ENCODE peak calls at places on chromosomes 11 and 22, in five cellular contexts. A is IMR-90, C is erythroblast, H is HCT116, I is tibial nerve. B is an unnamed sample.

GRCh38 chr11:78200061-78200460 is 11.3 kb downstream of the USP35 start:
- DNase-seq in A (no peak), C (no peak), H (no peak), I (no peak), B (no peak)

GRCh38 chr11:22670803-22671202 is 4.4 kb downstream of the GAS2 start:
- DNase-seq in A (peak; percentile 3), C (no peak), H (no peak), I (no peak), B (no peak)

GRCh38 chr11:134587345-134587744 is 175.3 kb upstream of the B3GAT1 start:
- DNase-seq in A (no peak), C (no peak), H (no peak), I (no peak), B (no peak)

GRCh38 chr11:64447717-64448598 is 89.0 kb downstream of the RPS6KA4 start:
- DNase-seq in A (peak; percentile 7), C (no peak), H (no peak), I (no peak), B (no peak)

GRCh38 chr22:38872831-38873248 is 824 bp upstream of the CBX6 start:
- DNase-seq in A (peak; percentile 32), C (peak; percentile 77), H (no peak), I (no peak), B (peak; percentile 38)

GRCh38 chr11:96341237-96342130 is 1.5 kb downstream of the MAML2 start:
- DNase-seq in A (peak; percentile 56), C (peak; percentile 50), H (no peak), I (no peak), B (no peak)

GRCh38 chr11:113992459-113993105 is 17.7 kb downstream of the HTR3A start:
- DNase-seq in A (no peak), C (no peak), H (no peak), I (no peak), B (no peak)

GRCh38 chr11:133790995-133791394 is 54.3 kb downstream of the SPATA19 start:
- DNase-seq in A (no peak), C (no peak), H (no peak), I (no peak), B (no peak)

GRCh38 chr22:22348127-22348814 is 103.7 kb downstream of the VPREB1 start:
- DNase-seq in A (no peak), C (no peak), H (peak; percentile 26), I (no peak), B (no peak)

GRCh38 chr11:32008879-32009548 is 81.9 kb upstream of the RCN1 start:
- DNase-seq in A (no peak), C (no peak), H (no peak), I (no peak), B (no peak)

GRCh38 chr11:76667856-76668255 is 2.7 kb downstream of the LRRC32 start:
- DNase-seq in A (no peak), C (no peak), H (no peak), I (peak; percentile 9), B (no peak)

GRCh38 chr11:126490261-126490660 is 134.8 kb downstream of the ST3GAL4 start:
- DNase-seq in A (no peak), C (no peak), H (no peak), I (no peak), B (no peak)

GRCh38 chr22:37485714-37486223 is 415 bp downstream of the MFNG start:
- DNase-seq in A (no peak), C (peak; percentile 33), H (no peak), I (no peak), B (no peak)

GRCh38 chr22:38725900-38726655 is 20.3 kb downstream of the GTPBP1 start:
- DNase-seq in A (no peak), C (no peak), H (no peak), I (no peak), B (no peak)

GRCh38 chr11:119206512-119207299 is 567 bp downstream of the CBL start:
- DNase-seq in A (no peak), C (peak; percentile 58), H (no peak), I (no peak), B (peak; percentile 28)

GRCh38 chr11:78359921-78360320 is 57.7 kb downstream of the GAB2 start:
- DNase-seq in A (no peak), C (no peak), H (no peak), I (no peak), B (no peak)

GRCh38 chr11:10522921-10523320 is 18.1 kb downstream of the RNF141 start:
- DNase-seq in A (no peak), C (no peak), H (no peak), I (no peak), B (no peak)

GRCh38 chr22:48535868-48536690 is 1291.6 kb downstream of the BRD1 start:
- DNase-seq in A (no peak), C (no peak), H (no peak), I (no peak), B (no peak)

GRCh38 chr11:82458777-82459176 is 274.9 kb downstream of the FAM181B start:
- DNase-seq in A (no peak), C (no peak), H (no peak), I (no peak), B (no peak)

GRCh38 chr22:37163096-37163489 is 13.4 kb upstream of the IL2RB start:
- DNase-seq in A (no peak), C (no peak), H (no peak), I (no peak), B (no peak)

GRCh38 chr11:9075441-9076000 is 15.9 kb downstream of the SCUBE2 start:
- DNase-seq in A (no peak), C (no peak), H (no peak), I (no peak), B (no peak)

GRCh38 chr22:37409557-37409956 is 17.7 kb downstream of the ELFN2 start:
- DNase-seq in A (no peak), C (no peak), H (no peak), I (no peak), B (no peak)

GRCh38 chr11:122709042-122709760 is 53.7 kb downstream of the UBASH3B start:
- DNase-seq in A (peak; percentile 82), C (no peak), H (peak; percentile 33), I (no peak), B (no peak)

GRCh38 chr11:36376315-36376887 is 80.3 kb downstream of the PRR5L start:
- DNase-seq in A (peak; percentile 18), C (no peak), H (no peak), I (no peak), B (no peak)

GRCh38 chr22:27682438-27682837 is 119.1 kb downstream of the MN1 start:
- DNase-seq in A (no peak), C (peak; percentile 46), H (no peak), I (no peak), B (no peak)

GRCh38 chr11:67646535-67647336 is 3.8 kb downstream of the ACY3 start:
- DNase-seq in A (no peak), C (no peak), H (no peak), I (no peak), B (no peak)

GRCh38 chr11:22703561-22703960 is 37.1 kb downstream of the GAS2 start:
- DNase-seq in A (peak; percentile 49), C (no peak), H (no peak), I (no peak), B (no peak)

GRCh38 chr22:40055143-40055926 is 60.6 kb downstream of the FAM83F start:
- DNase-seq in A (no peak), C (peak; percentile 24), H (no peak), I (no peak), B (no peak)

GRCh38 chr22:44575344-44576268 is 77.6 kb upstream of the RTL6 start:
- DNase-seq in A (no peak), C (no peak), H (no peak), I (no peak), B (no peak)

GRCh38 chr11:67409261-67409666 is 5.4 kb downstream of the TBC1D10C start:
- DNase-seq in A (no peak), C (no peak), H (no peak), I (no peak), B (no peak)

GRCh38 chr11:119739975-119740374 is 11.0 kb upstream of the NECTIN1 start:
- DNase-seq in A (no peak), C (peak; percentile 20), H (no peak), I (no peak), B (no peak)

DNA sequence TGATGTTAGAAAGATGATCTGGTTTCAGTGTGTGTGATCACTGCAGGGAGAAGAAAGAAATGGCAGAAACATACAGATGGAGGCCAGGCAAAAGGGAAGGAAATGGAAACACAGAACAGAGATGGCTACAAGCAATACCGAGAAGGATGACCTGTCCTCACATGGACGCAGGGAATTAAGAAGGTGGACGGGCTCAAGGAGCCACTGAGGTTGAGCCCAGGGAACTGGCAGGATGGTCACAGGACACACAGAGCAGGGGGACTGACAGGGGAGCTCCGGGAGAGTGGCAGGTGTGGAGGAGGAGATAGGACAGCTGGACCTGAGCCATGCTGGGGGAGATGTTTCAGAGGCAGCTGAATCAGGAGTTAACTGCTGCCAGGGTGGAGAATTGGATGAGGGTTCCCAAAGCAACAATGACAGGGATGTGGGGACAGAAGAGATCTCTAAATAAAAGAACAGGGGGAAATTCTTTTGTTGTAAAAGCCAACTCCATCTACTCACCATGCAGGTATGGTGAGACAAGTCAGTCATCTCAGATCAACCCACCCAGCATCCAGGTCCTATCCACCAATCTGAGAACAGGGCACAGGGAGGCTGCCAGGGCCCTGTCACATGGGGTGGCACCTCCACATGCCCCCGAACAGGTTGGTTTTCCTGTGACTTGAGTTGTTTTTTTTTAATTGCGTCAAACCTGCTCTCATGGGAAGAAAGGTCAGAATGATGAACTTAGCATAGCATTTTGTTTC is 26.3 kb downstream of the KLHL22 start:
- DNase-seq in A (no peak), C (no peak), H (no peak), I (no peak), B (no peak)
- TF ChIP-seq POLR2A in A (no peak), C (no peak), H (no peak), I (no peak), B (no peak)

DNA sequence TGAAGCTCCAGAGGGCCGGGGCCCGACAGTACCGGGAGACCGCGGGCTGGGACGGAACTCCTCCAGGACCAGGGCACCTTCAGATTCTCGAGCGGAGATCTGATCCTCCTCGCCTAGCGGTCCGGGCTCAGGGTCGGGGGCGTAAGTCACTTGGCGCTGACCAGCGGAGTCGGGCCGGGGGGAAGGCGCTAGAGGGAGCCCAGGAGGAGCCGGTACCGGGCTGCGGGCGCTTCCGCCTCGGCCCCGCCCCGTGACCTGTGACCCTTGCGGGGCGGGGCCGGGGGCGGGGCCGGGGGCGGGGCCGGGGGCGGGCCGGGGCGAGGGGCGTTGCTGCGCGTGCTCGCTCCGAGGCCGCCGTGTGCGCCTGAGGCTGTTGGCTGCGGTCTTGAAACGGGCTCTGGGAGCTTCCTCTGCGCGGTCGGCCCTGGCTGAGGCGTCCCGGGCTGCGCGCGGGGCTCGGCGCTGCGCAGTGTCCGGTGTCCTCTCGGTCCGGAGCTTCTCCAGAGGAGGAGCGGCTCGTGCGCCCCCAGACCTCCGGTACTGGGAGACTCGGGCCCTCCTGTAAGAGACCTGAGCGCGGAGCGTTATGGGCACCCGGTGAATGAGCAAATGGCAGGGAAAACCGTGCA is at the start of gene ARSA:
- DNase-seq in A (peak; percentile 81), C (peak; percentile 91), H (no peak), I (peak; percentile 47), B (no peak)
- TF ChIP-seq POLR2A in A (no peak), C (no peak), H (peak; percentile 60), I (peak; percentile 47), B (peak; percentile 48)

GRCh38 chr11:2377511-2378443 is 667 bp downstream of the CD81 start:
- DNase-seq in A (peak; percentile 33), C (peak; percentile 56), H (no peak), I (peak; percentile 72), B (peak; percentile 62)
- TF ChIP-seq POLR2A in A (peak; percentile 12), C (no peak), H (no peak), I (peak; percentile 70), B (no peak)

GRCh38 chr11:93541884-93542752 is 1.1 kb downstream of the SMCO4 start:
- DNase-seq in A (peak; percentile 77), C (peak; percentile 29), H (no peak), I (no peak), B (peak; percentile 30)
- TF ChIP-seq POLR2A in A (no peak), C (no peak), H (no peak), I (no peak), B (no peak)

GRCh38 chr11:68751331-68751856 is at the start of gene TESMIN:
- DNase-seq in A (peak; percentile 46), C (peak; percentile 95), H (peak; percentile 64), I (peak; percentile 66), B (peak; percentile 86)
- TF ChIP-seq POLR2A in A (no peak), C (no peak), H (peak; percentile 34), I (no peak), B (peak; percentile 41)

B was measured in H54.